ENCODE peak calls at places on chromosomes 5 and 9, in ten cellular contexts. One of them, this sample, is unnamed.
A peak's percentile ranks its signal among the peaks of the same experiment; 100 is the strongest.

GRCh38 chr9:127629468-127630081 is 17.5 kb downstream of the STXBP1 start:
- DNase-seq in fibroblast of mammary gland: peak; percentile 62
- DNase-seq in HCT116: no peak
- DNase-seq in HFF-Myc: no peak
- DNase-seq in CD8-positive, alpha-beta T cell: no peak
- DNase-seq in left ventricle myocardium inferior: no peak
- DNase-seq in heart right ventricle: no peak
- DNase-seq in HFFc6: no peak
- DNase-seq in RWPE2: no peak
- DNase-seq in left lung: no peak
- DNase-seq in this sample: no peak

GRCh38 chr9:131578778-131579504 is 33.6 kb downstream of the PRRT1B start:
- DNase-seq in left ventricle myocardium inferior: no peak
- DNase-seq in HFF-Myc: no peak
- DNase-seq in RWPE2: no peak
- DNase-seq in CD8-positive, alpha-beta T cell: peak; percentile 35
- DNase-seq in HFFc6: no peak
- DNase-seq in HCT116: no peak
- DNase-seq in left lung: no peak
- DNase-seq in heart right ventricle: no peak
- DNase-seq in fibroblast of mammary gland: no peak
- DNase-seq in this sample: no peak

GRCh38 chr5:129135633-129136032 is 41.1 kb downstream of the ISOC1 start:
- DNase-seq in fibroblast of mammary gland: no peak
- DNase-seq in left ventricle myocardium inferior: no peak
- DNase-seq in left lung: no peak
- DNase-seq in HCT116: peak; percentile 19
- DNase-seq in RWPE2: no peak
- DNase-seq in HFF-Myc: no peak
- DNase-seq in HFFc6: no peak
- DNase-seq in CD8-positive, alpha-beta T cell: no peak
- DNase-seq in heart right ventricle: no peak
- DNase-seq in this sample: no peak

GRCh38 chr9:135582966-135583685 is 21.6 kb downstream of the PAEP start:
- DNase-seq in HCT116: no peak
- DNase-seq in HFFc6: no peak
- DNase-seq in left lung: no peak
- DNase-seq in left ventricle myocardium inferior: no peak
- DNase-seq in HFF-Myc: no peak
- DNase-seq in heart right ventricle: no peak
- DNase-seq in CD8-positive, alpha-beta T cell: no peak
- DNase-seq in RWPE2: peak; percentile 49
- DNase-seq in fibroblast of mammary gland: no peak
- DNase-seq in this sample: no peak

GRCh38 chr5:175548899-175549311 is 70.5 kb downstream of the SFXN1 start:
- DNase-seq in left lung: no peak
- DNase-seq in RWPE2: no peak
- DNase-seq in HFFc6: no peak
- DNase-seq in fibroblast of mammary gland: no peak
- DNase-seq in HCT116: no peak
- DNase-seq in CD8-positive, alpha-beta T cell: no peak
- DNase-seq in HFF-Myc: no peak
- DNase-seq in left ventricle myocardium inferior: no peak
- DNase-seq in heart right ventricle: no peak
- DNase-seq in this sample: no peak

GRCh38 chr9:128007566-128008138 is 26.9 kb upstream of the EEIG1 start:
- DNase-seq in fibroblast of mammary gland: peak; percentile 64
- DNase-seq in heart right ventricle: no peak
- DNase-seq in HCT116: peak; percentile 63
- DNase-seq in left lung: peak; percentile 75
- DNase-seq in HFFc6: peak; percentile 50
- DNase-seq in HFF-Myc: peak; percentile 51
- DNase-seq in RWPE2: no peak
- DNase-seq in CD8-positive, alpha-beta T cell: peak; percentile 87
- DNase-seq in left ventricle myocardium inferior: peak; percentile 29
- DNase-seq in this sample: no peak

GRCh38 chr9:108475813-108476212 is 380.0 kb downstream of the ACTL7B start:
- DNase-seq in CD8-positive, alpha-beta T cell: no peak
- DNase-seq in RWPE2: no peak
- DNase-seq in left lung: no peak
- DNase-seq in left ventricle myocardium inferior: no peak
- DNase-seq in HFFc6: no peak
- DNase-seq in HCT116: no peak
- DNase-seq in HFF-Myc: no peak
- DNase-seq in fibroblast of mammary gland: no peak
- DNase-seq in heart right ventricle: no peak
- DNase-seq in this sample: no peak

GRCh38 chr9:126883636-126884035 is 23.2 kb downstream of the ZBTB34 start:
- DNase-seq in fibroblast of mammary gland: no peak
- DNase-seq in RWPE2: no peak
- DNase-seq in HCT116: no peak
- DNase-seq in heart right ventricle: no peak
- DNase-seq in left ventricle myocardium inferior: no peak
- DNase-seq in HFFc6: no peak
- DNase-seq in HFF-Myc: no peak
- DNase-seq in left lung: no peak
- DNase-seq in CD8-positive, alpha-beta T cell: no peak
- DNase-seq in this sample: no peak

GRCh38 chr9:115164511-115164974 is 46.6 kb upstream of the TNC start:
- DNase-seq in HFFc6: peak; percentile 18
- DNase-seq in heart right ventricle: no peak
- DNase-seq in left ventricle myocardium inferior: no peak
- DNase-seq in CD8-positive, alpha-beta T cell: no peak
- DNase-seq in fibroblast of mammary gland: peak; percentile 19
- DNase-seq in left lung: peak; percentile 41
- DNase-seq in HCT116: peak; percentile 94
- DNase-seq in RWPE2: no peak
- DNase-seq in HFF-Myc: peak; percentile 57
- DNase-seq in this sample: no peak

GRCh38 chr5:39100851-39101396 is 26.7 kb upstream of the RICTOR start:
- DNase-seq in HFF-Myc: peak; percentile 94
- DNase-seq in left ventricle myocardium inferior: no peak
- DNase-seq in RWPE2: peak; percentile 93
- DNase-seq in CD8-positive, alpha-beta T cell: no peak
- DNase-seq in HFFc6: peak; percentile 95
- DNase-seq in fibroblast of mammary gland: peak; percentile 99
- DNase-seq in HCT116: no peak
- DNase-seq in heart right ventricle: no peak
- DNase-seq in left lung: no peak
- DNase-seq in this sample: no peak

GRCh38 chr9:89635816-89636215 is 31.0 kb downstream of the GADD45G start:
- DNase-seq in heart right ventricle: no peak
- DNase-seq in HFF-Myc: no peak
- DNase-seq in left lung: no peak
- DNase-seq in HCT116: no peak
- DNase-seq in CD8-positive, alpha-beta T cell: no peak
- DNase-seq in left ventricle myocardium inferior: no peak
- DNase-seq in fibroblast of mammary gland: no peak
- DNase-seq in RWPE2: no peak
- DNase-seq in HFFc6: no peak
- DNase-seq in this sample: no peak

GRCh38 chr5:73968729-73969128 is 342.7 kb downstream of the ARHGEF28 start:
- DNase-seq in HCT116: no peak
- DNase-seq in RWPE2: no peak
- DNase-seq in fibroblast of mammary gland: no peak
- DNase-seq in left ventricle myocardium inferior: no peak
- DNase-seq in left lung: no peak
- DNase-seq in HFF-Myc: no peak
- DNase-seq in heart right ventricle: no peak
- DNase-seq in CD8-positive, alpha-beta T cell: no peak
- DNase-seq in HFFc6: no peak
- DNase-seq in this sample: no peak

GRCh38 chr5:149644629-149645028 is 63.3 kb downstream of the ARHGEF37 start:
- DNase-seq in HFF-Myc: no peak
- DNase-seq in CD8-positive, alpha-beta T cell: no peak
- DNase-seq in heart right ventricle: no peak
- DNase-seq in fibroblast of mammary gland: no peak
- DNase-seq in HFFc6: no peak
- DNase-seq in left lung: no peak
- DNase-seq in HCT116: no peak
- DNase-seq in left ventricle myocardium inferior: no peak
- DNase-seq in RWPE2: no peak
- DNase-seq in this sample: no peak

GRCh38 chr5:159303286-159303685 is 27.0 kb downstream of the IL12B start:
- DNase-seq in RWPE2: no peak
- DNase-seq in left ventricle myocardium inferior: no peak
- DNase-seq in heart right ventricle: no peak
- DNase-seq in HFFc6: no peak
- DNase-seq in fibroblast of mammary gland: no peak
- DNase-seq in left lung: no peak
- DNase-seq in HFF-Myc: no peak
- DNase-seq in HCT116: no peak
- DNase-seq in CD8-positive, alpha-beta T cell: no peak
- DNase-seq in this sample: no peak
- TF ChIP-seq CTCF in RWPE2: no peak
- TF ChIP-seq CTCF in left ventricle myocardium inferior: no peak
- TF ChIP-seq CTCF in heart right ventricle: no peak
- TF ChIP-seq CTCF in HFFc6: no peak
- TF ChIP-seq CTCF in fibroblast of mammary gland: no peak
- TF ChIP-seq CTCF in left lung: no peak
- TF ChIP-seq CTCF in HFF-Myc: no peak
- TF ChIP-seq CTCF in HCT116: no peak
- TF ChIP-seq CTCF in CD8-positive, alpha-beta T cell: no peak
- TF ChIP-seq CTCF in this sample: no peak

DNA sequence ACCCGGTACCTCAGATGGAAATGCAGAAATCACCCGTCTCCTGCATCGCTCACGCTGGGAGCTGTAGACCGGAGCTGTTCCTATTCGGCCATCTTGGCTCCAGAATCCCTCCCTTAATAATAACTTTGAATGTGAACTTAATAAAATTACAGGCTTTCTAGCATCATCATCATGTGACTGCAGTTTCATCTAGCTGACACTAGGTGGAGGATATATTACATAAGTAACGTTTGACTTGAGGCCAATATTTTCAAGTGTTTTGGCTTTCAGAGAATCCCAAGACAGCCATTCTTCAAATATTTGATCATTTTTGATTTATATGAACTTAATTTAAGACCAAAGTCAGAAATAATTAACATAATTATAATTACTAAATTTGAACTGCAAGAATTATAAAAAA is 474.9 kb upstream of the CDH10 start:
- DNase-seq in fibroblast of mammary gland: peak; percentile 0
- DNase-seq in HCT116: no peak
- DNase-seq in heart right ventricle: no peak
- DNase-seq in CD8-positive, alpha-beta T cell: no peak
- DNase-seq in RWPE2: no peak
- DNase-seq in HFF-Myc: no peak
- DNase-seq in HFFc6: no peak
- DNase-seq in left ventricle myocardium inferior: no peak
- DNase-seq in left lung: no peak
- DNase-seq in this sample: no peak
- TF ChIP-seq CTCF in fibroblast of mammary gland: peak; percentile 17
- TF ChIP-seq CTCF in HCT116: peak; percentile 25
- TF ChIP-seq CTCF in heart right ventricle: no peak
- TF ChIP-seq CTCF in CD8-positive, alpha-beta T cell: no peak
- TF ChIP-seq CTCF in RWPE2: peak; percentile 72
- TF ChIP-seq CTCF in HFF-Myc: no peak
- TF ChIP-seq CTCF in HFFc6: peak; percentile 65
- TF ChIP-seq CTCF in left ventricle myocardium inferior: no peak
- TF ChIP-seq CTCF in left lung: peak; percentile 19
- TF ChIP-seq CTCF in this sample: peak; percentile 66

DNA sequence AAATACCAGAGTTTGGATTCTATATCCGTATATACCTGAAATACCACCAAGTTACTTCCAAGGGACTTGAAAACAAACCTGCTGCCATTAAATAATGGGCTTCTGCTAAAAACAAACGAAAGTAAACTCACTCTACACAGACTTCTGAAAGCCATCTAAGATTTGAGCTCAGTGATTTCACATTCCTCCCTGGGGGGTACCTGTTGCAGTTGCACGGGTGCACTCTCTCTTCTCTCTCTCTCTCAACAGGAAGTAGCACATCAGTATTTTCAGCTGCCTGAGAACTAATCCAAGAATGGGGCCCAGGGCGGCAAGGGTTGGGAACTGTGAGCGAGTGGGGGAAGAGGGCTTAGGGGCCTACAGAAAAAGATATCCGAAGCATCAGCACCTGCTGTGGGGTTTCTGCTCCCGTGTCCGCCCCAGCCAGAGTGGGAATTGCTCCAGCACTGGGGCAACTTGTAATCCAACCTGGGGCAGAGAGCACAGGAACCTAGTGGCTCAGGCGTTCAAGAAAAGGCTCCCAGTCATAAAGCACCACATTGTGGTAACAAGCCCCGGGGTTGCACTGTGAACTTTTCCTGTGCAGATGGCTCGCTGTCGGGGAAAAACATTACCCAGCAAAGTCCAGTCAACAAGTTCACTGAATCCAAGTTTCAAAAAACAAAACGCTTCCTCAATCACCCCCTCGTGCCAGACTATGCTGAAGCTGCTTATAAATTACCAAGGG is 99.8 kb downstream of the EFNA5 start:
- DNase-seq in HFF-Myc: no peak
- DNase-seq in CD8-positive, alpha-beta T cell: no peak
- DNase-seq in heart right ventricle: no peak
- DNase-seq in left lung: no peak
- DNase-seq in left ventricle myocardium inferior: no peak
- DNase-seq in fibroblast of mammary gland: no peak
- DNase-seq in HFFc6: no peak
- DNase-seq in RWPE2: no peak
- DNase-seq in HCT116: no peak
- DNase-seq in this sample: no peak
- TF ChIP-seq CTCF in HFF-Myc: no peak
- TF ChIP-seq CTCF in CD8-positive, alpha-beta T cell: no peak
- TF ChIP-seq CTCF in heart right ventricle: peak; percentile 10
- TF ChIP-seq CTCF in left lung: no peak
- TF ChIP-seq CTCF in left ventricle myocardium inferior: no peak
- TF ChIP-seq CTCF in fibroblast of mammary gland: no peak
- TF ChIP-seq CTCF in HFFc6: no peak
- TF ChIP-seq CTCF in RWPE2: no peak
- TF ChIP-seq CTCF in HCT116: no peak
- TF ChIP-seq CTCF in this sample: no peak

GRCh38 chr5:56815657-56816545 is 552 bp downstream of the MAP3K1 start:
- DNase-seq in HCT116: no peak
- DNase-seq in left ventricle myocardium inferior: no peak
- DNase-seq in HFFc6: peak; percentile 11
- DNase-seq in heart right ventricle: peak; percentile 34
- DNase-seq in HFF-Myc: no peak
- DNase-seq in CD8-positive, alpha-beta T cell: peak; percentile 30
- DNase-seq in RWPE2: no peak
- DNase-seq in fibroblast of mammary gland: peak; percentile 16
- DNase-seq in left lung: peak; percentile 54
- DNase-seq in this sample: no peak

GRCh38 chr5:56814361-56814962 is 887 bp upstream of the MAP3K1 start:
- DNase-seq in RWPE2: no peak
- DNase-seq in fibroblast of mammary gland: no peak
- DNase-seq in HCT116: no peak
- DNase-seq in left ventricle myocardium inferior: peak; percentile 44
- DNase-seq in left lung: peak; percentile 64
- DNase-seq in CD8-positive, alpha-beta T cell: no peak
- DNase-seq in HFF-Myc: no peak
- DNase-seq in heart right ventricle: peak; percentile 33
- DNase-seq in HFFc6: peak; percentile 6
- DNase-seq in this sample: no peak

GRCh38 chr5:56813302-56813701 is 2.0 kb upstream of the MAP3K1 start:
- DNase-seq in HCT116: no peak
- DNase-seq in HFFc6: no peak
- DNase-seq in CD8-positive, alpha-beta T cell: no peak
- DNase-seq in RWPE2: no peak
- DNase-seq in HFF-Myc: no peak
- DNase-seq in heart right ventricle: no peak
- DNase-seq in left ventricle myocardium inferior: no peak
- DNase-seq in fibroblast of mammary gland: no peak
- DNase-seq in left lung: no peak
- DNase-seq in this sample: no peak

GRCh38 chr5:56816546-56817081 is 1.3 kb downstream of the MAP3K1 start:
- DNase-seq in HFF-Myc: no peak
- DNase-seq in HFFc6: peak; percentile 11
- DNase-seq in heart right ventricle: peak; percentile 58
- DNase-seq in fibroblast of mammary gland: peak; percentile 49
- DNase-seq in HCT116: no peak
- DNase-seq in left lung: peak; percentile 67
- DNase-seq in RWPE2: peak; percentile 66
- DNase-seq in CD8-positive, alpha-beta T cell: peak; percentile 43
- DNase-seq in left ventricle myocardium inferior: peak; percentile 45
- DNase-seq in this sample: peak; percentile 93

GRCh38 chr5:56814963-56815656 is at the start of gene MAP3K1:
- DNase-seq in left lung: peak; percentile 89
- DNase-seq in left ventricle myocardium inferior: peak; percentile 82
- DNase-seq in RWPE2: peak; percentile 85
- DNase-seq in CD8-positive, alpha-beta T cell: peak; percentile 73
- DNase-seq in HFF-Myc: peak; percentile 27
- DNase-seq in fibroblast of mammary gland: peak; percentile 48
- DNase-seq in HCT116: no peak
- DNase-seq in HFFc6: peak; percentile 22
- DNase-seq in heart right ventricle: peak; percentile 84
- DNase-seq in this sample: no peak
- TF ChIP-seq CTCF in left lung: no peak
- TF ChIP-seq CTCF in left ventricle myocardium inferior: no peak
- TF ChIP-seq CTCF in RWPE2: peak; percentile 29
- TF ChIP-seq CTCF in CD8-positive, alpha-beta T cell: no peak
- TF ChIP-seq CTCF in HFF-Myc: no peak
- TF ChIP-seq CTCF in fibroblast of mammary gland: no peak
- TF ChIP-seq CTCF in HCT116: no peak
- TF ChIP-seq CTCF in HFFc6: no peak
- TF ChIP-seq CTCF in heart right ventricle: peak; percentile 46
- TF ChIP-seq CTCF in this sample: peak; percentile 51

This sample was measured in chondrocyte.